ENCODE peak calls at places on chromosomes 2 and 18, in five cellular contexts. Z is gastrocnemius medialis, K is A549, S is aorta, D is HepG2. U is an unnamed sample. For H3K9me3, the result is how much of the 10 kb centered on the place peaks cover.

GRCh38 chr2:27249077-27249890 is 13.6 kb downstream of the SLC30A3 start:
- DNase-seq in Z (no peak), K (no peak), S (no peak), D (no peak), U (no peak)

GRCh38 chr2:131039535-131039907 is 53.7 kb downstream of the FAM168B start:
- DNase-seq in Z (no peak), K (no peak), S (no peak), D (no peak), U (no peak)

GRCh38 chr2:235468978-235469694 is 24.7 kb upstream of the AGAP1 start:
- DNase-seq in Z (peak), K (peak), S (no peak), D (no peak), U (no peak)

GRCh38 chr2:96105152-96105915 is 11.0 kb downstream of the ADRA2B start:
- DNase-seq in Z (peak), K (no peak), S (peak), D (no peak), U (no peak)

GRCh38 chr2:223815186-223815883 is 22.0 kb downstream of the AP1S3 start:
- DNase-seq in Z (no peak), K (peak), S (no peak), D (peak), U (peak)

GRCh38 chr2:195319548-195320415 is 337.2 kb upstream of the SLC39A10 start:
- DNase-seq in Z (no peak), K (peak), S (no peak), D (no peak), U (no peak)

GRCh38 chr18:31099490-31100230 is 2.6 kb downstream of the DSC2 start:
- DNase-seq in Z (no peak), K (no peak), S (no peak), D (no peak), U (peak)

GRCh38 chr2:134692461-134692860 is 26.3 kb downstream of the TMEM163 start:
- DNase-seq in Z (no peak), K (peak), S (no peak), D (no peak), U (no peak)

GRCh38 chr2:186459009-186459408 is 27.1 kb upstream of the ZC3H15 start:
- DNase-seq in Z (no peak), K (peak), S (no peak), D (peak), U (peak)

DNA sequence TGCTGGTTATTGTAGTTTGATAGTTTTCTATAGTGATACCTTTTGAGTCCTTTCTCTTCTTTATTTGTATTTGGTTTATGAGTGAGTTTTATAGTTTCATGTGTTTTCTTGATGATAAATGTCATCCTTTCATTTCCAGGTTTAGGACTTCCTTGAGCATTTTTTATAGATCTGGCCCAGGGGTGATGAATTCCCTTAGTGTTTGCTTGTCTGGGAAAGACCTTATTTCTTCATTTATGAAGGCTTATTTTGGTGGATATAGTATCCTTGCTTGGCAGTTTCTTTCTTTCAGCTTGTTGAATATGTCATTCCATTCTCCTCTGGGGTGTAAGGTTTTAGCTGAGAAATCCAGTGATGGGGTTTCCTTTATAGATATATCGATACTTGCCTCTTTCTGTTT is 53.9 kb downstream of the OTX1 start:
- DNase-seq in Z (no peak), K (no peak), S (no peak), D (no peak), U (no peak)
- H3K9me3 ChIP-seq in Z (under half), K (under half), S (under half), D (under half), U (under half)

GRCh38 chr2:205725059-205725458 is 42.8 kb downstream of the NRP2 start:
- DNase-seq in Z (no peak), K (no peak), S (no peak), D (no peak), U (no peak)
- H3K27ac ChIP-seq in Z (no peak), K (peak), S (no peak), D (no peak), U (no peak)

GRCh38 chr2:170817999-170818293 is 1.3 kb downstream of the GAD1 start:
- DNase-seq in Z (no peak), K (no peak), S (peak), D (no peak), U (no peak)
- H3K9me3 ChIP-seq in Z (under half), K (under half), S (under half), D (under half), U (under half)

DNA sequence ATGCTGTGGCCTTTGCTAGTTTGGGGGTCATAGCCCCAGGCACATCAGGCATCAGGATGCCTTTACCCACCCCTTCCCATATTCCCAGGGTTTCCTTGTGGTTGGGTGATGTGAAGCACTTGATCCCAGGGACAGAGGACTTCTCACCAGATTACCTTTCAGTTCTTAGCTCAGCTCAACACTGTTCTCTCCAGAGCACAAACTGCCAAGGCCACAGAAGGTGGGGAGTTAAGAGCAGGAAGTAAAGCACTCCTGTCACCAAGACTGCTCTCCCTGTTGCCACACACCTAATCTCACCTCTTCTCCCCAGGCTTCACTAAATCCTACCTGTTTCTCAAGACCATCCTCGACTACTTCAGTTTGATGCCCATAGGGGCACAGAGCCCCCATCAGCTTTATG is 25.9 kb downstream of the FHOD3 start:
- DNase-seq in Z (no peak), K (no peak), S (no peak), D (no peak), U (no peak)
- H3K27ac ChIP-seq in Z (no peak), K (no peak), S (no peak), D (no peak), U (no peak)

GRCh38 chr2:82128051-82128450 is 1823.5 kb upstream of the LRRTM1 start:
- DNase-seq in Z (no peak), K (no peak), S (no peak), D (no peak), U (no peak)
- H3K9me3 ChIP-seq in Z (under half), K (under half), S (under half), D (half or more), U (under half)

GRCh38 chr2:66574701-66575624 is 140.0 kb downstream of the MEIS1 start:
- DNase-seq in Z (no peak), K (peak), S (peak), D (peak), U (peak)
- H3K27ac ChIP-seq in Z (no peak), K (peak), S (peak), D (no peak), U (no peak)

GRCh38 chr2:234189230-234189629 is 138.7 kb downstream of the SPP2 start:
- DNase-seq in Z (no peak), K (no peak), S (no peak), D (no peak), U (no peak)

GRCh38 chr2:234189786-234190185 is 139.3 kb downstream of the SPP2 start:
- DNase-seq in Z (no peak), K (no peak), S (no peak), D (no peak), U (no peak)

GRCh38 chr2:234195516-234195915 is 145.0 kb downstream of the SPP2 start:
- DNase-seq in Z (no peak), K (no peak), S (no peak), D (no peak), U (no peak)

GRCh38 chr2:234191819-234192407 is 141.4 kb downstream of the SPP2 start:
- DNase-seq in Z (no peak), K (peak), S (no peak), D (no peak), U (no peak)

GRCh38 chr2:234193977-234194563 is 143.6 kb downstream of the SPP2 start:
- DNase-seq in Z (no peak), K (peak), S (no peak), D (no peak), U (no peak)
- H3K9me3 ChIP-seq in Z (under half), K (under half), S (under half), D (under half), U (under half)

GRCh38 chr18:36692331-36692730 is 136.5 kb downstream of the TPGS2 start:
- DNase-seq in Z (no peak), K (no peak), S (no peak), D (no peak), U (no peak)
- H3K27ac ChIP-seq in Z (no peak), K (no peak), S (no peak), D (no peak), U (no peak)

DNA sequence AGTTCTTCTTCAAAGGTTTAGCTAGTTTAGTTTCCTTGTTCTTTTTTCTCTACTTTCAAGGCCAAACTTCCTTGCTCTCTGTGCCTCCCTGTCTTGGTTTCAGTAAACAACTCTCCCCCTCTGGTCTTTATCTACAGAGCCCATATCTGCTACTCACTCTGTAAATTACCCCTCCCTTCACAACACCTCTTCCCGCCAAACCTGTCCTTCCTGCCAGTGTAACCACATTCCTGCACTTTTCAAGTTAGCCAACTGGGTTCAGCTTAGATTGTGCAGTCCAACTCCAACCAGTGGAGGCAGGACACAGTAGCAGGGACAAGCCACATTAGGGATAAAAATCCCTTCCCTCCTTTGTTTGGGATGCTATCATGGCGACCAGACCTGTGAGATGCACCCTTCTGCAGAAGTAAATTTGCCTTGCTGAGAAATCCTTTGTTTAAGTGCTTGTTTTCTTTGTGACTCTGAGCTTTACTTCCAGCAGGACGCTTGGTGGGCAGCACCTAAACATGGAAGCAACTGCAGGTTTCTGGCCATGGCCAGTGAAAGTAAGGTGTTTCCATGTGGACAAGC is 706.0 kb downstream of the KCNJ3 start:
- DNase-seq in Z (no peak), K (no peak), S (no peak), D (no peak), U (no peak)
- H3K9me3 ChIP-seq in Z (under half), K (under half), S (under half), D (under half), U (under half)

GRCh38 chr2:62501059-62501458 is 4.9 kb downstream of the TMEM17 start:
- DNase-seq in Z (no peak), K (peak), S (no peak), D (no peak), U (peak)
- H3K27ac ChIP-seq in Z (no peak), K (peak), S (no peak), D (no peak), U (no peak)

U was measured in small intestine.